ENCODE peak calls at places on chromosomes 5 and 9, in four cellular contexts. One of them, this sample, is unnamed.

GRCh38 chr9:16335788-16336580 is 534.5 kb downstream of the BNC2 start:
- DNase-seq in hypothalamus: no peak
- DNase-seq in stimulated activated CD4-positive, alpha-beta T cell treated with anti-CD3 and anti-CD28 coated beads, Interleukin-1b, Interleukin-23, amount 100 ng/mL, for 1 hour: no peak
- DNase-seq in NCI-H774: no peak
- DNase-seq in this sample: peak; percentile 97

GRCh38 chr5:109950634-109951033 is 260.9 kb downstream of the MAN2A1 start:
- DNase-seq in hypothalamus: no peak
- DNase-seq in stimulated activated CD4-positive, alpha-beta T cell treated with anti-CD3 and anti-CD28 coated beads, Interleukin-1b, Interleukin-23, amount 100 ng/mL, for 1 hour: no peak
- DNase-seq in NCI-H774: no peak
- DNase-seq in this sample: no peak

GRCh38 chr5:74040065-74040551 is 414.1 kb downstream of the ARHGEF28 start:
- DNase-seq in hypothalamus: no peak
- DNase-seq in stimulated activated CD4-positive, alpha-beta T cell treated with anti-CD3 and anti-CD28 coated beads, Interleukin-1b, Interleukin-23, amount 100 ng/mL, for 1 hour: no peak
- DNase-seq in NCI-H774: peak; percentile 21
- DNase-seq in this sample: peak; percentile 77

GRCh38 chr9:136107155-136107952 is 11.3 kb downstream of the TMEM250 start:
- DNase-seq in hypothalamus: no peak
- DNase-seq in stimulated activated CD4-positive, alpha-beta T cell treated with anti-CD3 and anti-CD28 coated beads, Interleukin-1b, Interleukin-23, amount 100 ng/mL, for 1 hour: no peak
- DNase-seq in NCI-H774: peak; percentile 93
- DNase-seq in this sample: no peak

GRCh38 chr9:114279693-114280092 is 43.2 kb upstream of the ORM1 start:
- DNase-seq in hypothalamus: no peak
- DNase-seq in stimulated activated CD4-positive, alpha-beta T cell treated with anti-CD3 and anti-CD28 coated beads, Interleukin-1b, Interleukin-23, amount 100 ng/mL, for 1 hour: no peak
- DNase-seq in NCI-H774: no peak
- DNase-seq in this sample: no peak

GRCh38 chr5:53027913-53028312 is 38.8 kb downstream of the ITGA2 start:
- DNase-seq in hypothalamus: peak; percentile 19
- DNase-seq in stimulated activated CD4-positive, alpha-beta T cell treated with anti-CD3 and anti-CD28 coated beads, Interleukin-1b, Interleukin-23, amount 100 ng/mL, for 1 hour: no peak
- DNase-seq in NCI-H774: no peak
- DNase-seq in this sample: peak; percentile 66

GRCh38 chr9:16154570-16155078 is 601.8 kb downstream of the CCDC171 start:
- DNase-seq in hypothalamus: peak; percentile 9
- DNase-seq in stimulated activated CD4-positive, alpha-beta T cell treated with anti-CD3 and anti-CD28 coated beads, Interleukin-1b, Interleukin-23, amount 100 ng/mL, for 1 hour: no peak
- DNase-seq in NCI-H774: peak; percentile 72
- DNase-seq in this sample: no peak

GRCh38 chr9:15142903-15143534 is 164.0 kb downstream of the TTC39B start:
- DNase-seq in hypothalamus: no peak
- DNase-seq in stimulated activated CD4-positive, alpha-beta T cell treated with anti-CD3 and anti-CD28 coated beads, Interleukin-1b, Interleukin-23, amount 100 ng/mL, for 1 hour: no peak
- DNase-seq in NCI-H774: peak; percentile 54
- DNase-seq in this sample: peak; percentile 48

GRCh38 chr5:73388371-73388684 is 60.2 kb downstream of the FOXD1 start:
- DNase-seq in hypothalamus: no peak
- DNase-seq in stimulated activated CD4-positive, alpha-beta T cell treated with anti-CD3 and anti-CD28 coated beads, Interleukin-1b, Interleukin-23, amount 100 ng/mL, for 1 hour: no peak
- DNase-seq in NCI-H774: no peak
- DNase-seq in this sample: no peak

GRCh38 chr5:92962752-92963151 is 618.3 kb downstream of the NR2F1-AS1 start:
- DNase-seq in hypothalamus: peak; percentile 12
- DNase-seq in stimulated activated CD4-positive, alpha-beta T cell treated with anti-CD3 and anti-CD28 coated beads, Interleukin-1b, Interleukin-23, amount 100 ng/mL, for 1 hour: no peak
- DNase-seq in NCI-H774: peak; percentile 58
- DNase-seq in this sample: no peak

GRCh38 chr5:82540301-82540700 is 262.1 kb upstream of the RPS23 start:
- DNase-seq in hypothalamus: no peak
- DNase-seq in stimulated activated CD4-positive, alpha-beta T cell treated with anti-CD3 and anti-CD28 coated beads, Interleukin-1b, Interleukin-23, amount 100 ng/mL, for 1 hour: no peak
- DNase-seq in NCI-H774: no peak
- DNase-seq in this sample: no peak

GRCh38 chr5:55160493-55161209 is 680 bp downstream of the GPX8 start:
- DNase-seq in hypothalamus: no peak
- DNase-seq in stimulated activated CD4-positive, alpha-beta T cell treated with anti-CD3 and anti-CD28 coated beads, Interleukin-1b, Interleukin-23, amount 100 ng/mL, for 1 hour: no peak
- DNase-seq in NCI-H774: no peak
- DNase-seq in this sample: peak; percentile 93

GRCh38 chr9:125110464-125110863 is 32.9 kb downstream of the SCAI start:
- DNase-seq in hypothalamus: no peak
- DNase-seq in stimulated activated CD4-positive, alpha-beta T cell treated with anti-CD3 and anti-CD28 coated beads, Interleukin-1b, Interleukin-23, amount 100 ng/mL, for 1 hour: no peak
- DNase-seq in NCI-H774: no peak
- DNase-seq in this sample: no peak

GRCh38 chr5:138461343-138462125 is 3.7 kb upstream of the EGR1 start:
- DNase-seq in hypothalamus: no peak
- DNase-seq in stimulated activated CD4-positive, alpha-beta T cell treated with anti-CD3 and anti-CD28 coated beads, Interleukin-1b, Interleukin-23, amount 100 ng/mL, for 1 hour: no peak
- DNase-seq in NCI-H774: no peak
- DNase-seq in this sample: peak; percentile 71

GRCh38 chr5:163261647-163262269 is 175.6 kb upstream of the CCNG1 start:
- DNase-seq in hypothalamus: no peak
- DNase-seq in stimulated activated CD4-positive, alpha-beta T cell treated with anti-CD3 and anti-CD28 coated beads, Interleukin-1b, Interleukin-23, amount 100 ng/mL, for 1 hour: no peak
- DNase-seq in NCI-H774: no peak
- DNase-seq in this sample: no peak

GRCh38 chr9:108323615-108324014 is 532.2 kb downstream of the ACTL7B start:
- DNase-seq in hypothalamus: no peak
- DNase-seq in stimulated activated CD4-positive, alpha-beta T cell treated with anti-CD3 and anti-CD28 coated beads, Interleukin-1b, Interleukin-23, amount 100 ng/mL, for 1 hour: no peak
- DNase-seq in NCI-H774: no peak
- DNase-seq in this sample: no peak

GRCh38 chr5:60350794-60351193 is 349.2 kb downstream of the DEPDC1B start:
- DNase-seq in hypothalamus: no peak
- DNase-seq in stimulated activated CD4-positive, alpha-beta T cell treated with anti-CD3 and anti-CD28 coated beads, Interleukin-1b, Interleukin-23, amount 100 ng/mL, for 1 hour: no peak
- DNase-seq in NCI-H774: no peak
- DNase-seq in this sample: no peak

GRCh38 chr5:74514888-74515551 is 125.5 kb downstream of the ENC1 start:
- DNase-seq in hypothalamus: no peak
- DNase-seq in stimulated activated CD4-positive, alpha-beta T cell treated with anti-CD3 and anti-CD28 coated beads, Interleukin-1b, Interleukin-23, amount 100 ng/mL, for 1 hour: no peak
- DNase-seq in NCI-H774: no peak
- DNase-seq in this sample: no peak

GRCh38 chr5:16754621-16755020 is 137.8 kb upstream of the RETREG1 start:
- DNase-seq in hypothalamus: no peak
- DNase-seq in stimulated activated CD4-positive, alpha-beta T cell treated with anti-CD3 and anti-CD28 coated beads, Interleukin-1b, Interleukin-23, amount 100 ng/mL, for 1 hour: no peak
- DNase-seq in NCI-H774: no peak
- DNase-seq in this sample: no peak

GRCh38 chr5:10583663-10584572 is 20.0 kb downstream of the ANKRD33B start:
- DNase-seq in hypothalamus: no peak
- DNase-seq in stimulated activated CD4-positive, alpha-beta T cell treated with anti-CD3 and anti-CD28 coated beads, Interleukin-1b, Interleukin-23, amount 100 ng/mL, for 1 hour: no peak
- DNase-seq in NCI-H774: peak; percentile 32
- DNase-seq in this sample: no peak

GRCh38 chr9:107612136-107612535 is 122.6 kb upstream of the KLF4 start:
- DNase-seq in hypothalamus: no peak
- DNase-seq in stimulated activated CD4-positive, alpha-beta T cell treated with anti-CD3 and anti-CD28 coated beads, Interleukin-1b, Interleukin-23, amount 100 ng/mL, for 1 hour: no peak
- DNase-seq in NCI-H774: no peak
- DNase-seq in this sample: no peak

GRCh38 chr9:92003308-92004044 is 53.4 kb upstream of the ROR2 start:
- DNase-seq in hypothalamus: no peak
- DNase-seq in stimulated activated CD4-positive, alpha-beta T cell treated with anti-CD3 and anti-CD28 coated beads, Interleukin-1b, Interleukin-23, amount 100 ng/mL, for 1 hour: no peak
- DNase-seq in NCI-H774: no peak
- DNase-seq in this sample: no peak

GRCh38 chr9:76181781-76182180 is 212.4 kb downstream of the RFK start:
- DNase-seq in hypothalamus: no peak
- DNase-seq in stimulated activated CD4-positive, alpha-beta T cell treated with anti-CD3 and anti-CD28 coated beads, Interleukin-1b, Interleukin-23, amount 100 ng/mL, for 1 hour: no peak
- DNase-seq in NCI-H774: no peak
- DNase-seq in this sample: no peak

GRCh38 chr9:34190996-34191892 is 12.4 kb downstream of the UBAP1 start:
- DNase-seq in hypothalamus: no peak
- DNase-seq in stimulated activated CD4-positive, alpha-beta T cell treated with anti-CD3 and anti-CD28 coated beads, Interleukin-1b, Interleukin-23, amount 100 ng/mL, for 1 hour: no peak
- DNase-seq in NCI-H774: peak; percentile 8
- DNase-seq in this sample: peak; percentile 34

GRCh38 chr9:16426716-16427115 is 443.8 kb downstream of the BNC2 start:
- DNase-seq in hypothalamus: no peak
- DNase-seq in stimulated activated CD4-positive, alpha-beta T cell treated with anti-CD3 and anti-CD28 coated beads, Interleukin-1b, Interleukin-23, amount 100 ng/mL, for 1 hour: no peak
- DNase-seq in NCI-H774: no peak
- DNase-seq in this sample: no peak

GRCh38 chr5:124706729-124707361 is 39.6 kb downstream of the ZNF608 start:
- DNase-seq in hypothalamus: no peak
- DNase-seq in stimulated activated CD4-positive, alpha-beta T cell treated with anti-CD3 and anti-CD28 coated beads, Interleukin-1b, Interleukin-23, amount 100 ng/mL, for 1 hour: no peak
- DNase-seq in NCI-H774: peak; percentile 57
- DNase-seq in this sample: no peak

GRCh38 chr5:111063709-111064322 is 7.7 kb upstream of the TSLP start:
- DNase-seq in hypothalamus: no peak
- DNase-seq in stimulated activated CD4-positive, alpha-beta T cell treated with anti-CD3 and anti-CD28 coated beads, Interleukin-1b, Interleukin-23, amount 100 ng/mL, for 1 hour: no peak
- DNase-seq in NCI-H774: no peak
- DNase-seq in this sample: no peak

GRCh38 chr9:3698531-3698930 is 172.7 kb upstream of the RFX3 start:
- DNase-seq in hypothalamus: no peak
- DNase-seq in stimulated activated CD4-positive, alpha-beta T cell treated with anti-CD3 and anti-CD28 coated beads, Interleukin-1b, Interleukin-23, amount 100 ng/mL, for 1 hour: no peak
- DNase-seq in NCI-H774: no peak
- DNase-seq in this sample: no peak

GRCh38 chr5:7850241-7850532 is 746 bp downstream of the CFAP90 start:
- DNase-seq in hypothalamus: no peak
- DNase-seq in stimulated activated CD4-positive, alpha-beta T cell treated with anti-CD3 and anti-CD28 coated beads, Interleukin-1b, Interleukin-23, amount 100 ng/mL, for 1 hour: no peak
- DNase-seq in NCI-H774: no peak
- DNase-seq in this sample: no peak

GRCh38 chr5:169805527-169805934 is 168.5 kb downstream of the DOCK2 start:
- DNase-seq in hypothalamus: no peak
- DNase-seq in stimulated activated CD4-positive, alpha-beta T cell treated with anti-CD3 and anti-CD28 coated beads, Interleukin-1b, Interleukin-23, amount 100 ng/mL, for 1 hour: no peak
- DNase-seq in NCI-H774: no peak
- DNase-seq in this sample: no peak

GRCh38 chr5:172045315-172045632 is 38.8 kb upstream of the FBXW11 start:
- DNase-seq in hypothalamus: no peak
- DNase-seq in stimulated activated CD4-positive, alpha-beta T cell treated with anti-CD3 and anti-CD28 coated beads, Interleukin-1b, Interleukin-23, amount 100 ng/mL, for 1 hour: no peak
- DNase-seq in NCI-H774: no peak
- DNase-seq in this sample: no peak

GRCh38 chr9:72396247-72397091 is 31.5 kb upstream of the ZFAND5 start:
- DNase-seq in hypothalamus: no peak
- DNase-seq in stimulated activated CD4-positive, alpha-beta T cell treated with anti-CD3 and anti-CD28 coated beads, Interleukin-1b, Interleukin-23, amount 100 ng/mL, for 1 hour: no peak
- DNase-seq in NCI-H774: peak; percentile 45
- DNase-seq in this sample: peak; percentile 41

GRCh38 chr5:73544429-73545402 is 20.7 kb downstream of the ANKRA2 start:
- DNase-seq in hypothalamus: no peak
- DNase-seq in stimulated activated CD4-positive, alpha-beta T cell treated with anti-CD3 and anti-CD28 coated beads, Interleukin-1b, Interleukin-23, amount 100 ng/mL, for 1 hour: no peak
- DNase-seq in NCI-H774: peak; percentile 91
- DNase-seq in this sample: no peak

GRCh38 chr9:112308576-112308975 is 24.8 kb downstream of the PTBP3 start:
- DNase-seq in hypothalamus: no peak
- DNase-seq in stimulated activated CD4-positive, alpha-beta T cell treated with anti-CD3 and anti-CD28 coated beads, Interleukin-1b, Interleukin-23, amount 100 ng/mL, for 1 hour: no peak
- DNase-seq in NCI-H774: peak; percentile 93
- DNase-seq in this sample: no peak

GRCh38 chr9:126614088-126614454 is 343 bp downstream of the LMX1B start:
- DNase-seq in hypothalamus: no peak
- DNase-seq in stimulated activated CD4-positive, alpha-beta T cell treated with anti-CD3 and anti-CD28 coated beads, Interleukin-1b, Interleukin-23, amount 100 ng/mL, for 1 hour: no peak
- DNase-seq in NCI-H774: peak; percentile 52
- DNase-seq in this sample: no peak

GRCh38 chr9:118963674-118964073 is 405.6 kb downstream of the BRINP1 start:
- DNase-seq in hypothalamus: no peak
- DNase-seq in stimulated activated CD4-positive, alpha-beta T cell treated with anti-CD3 and anti-CD28 coated beads, Interleukin-1b, Interleukin-23, amount 100 ng/mL, for 1 hour: no peak
- DNase-seq in NCI-H774: no peak
- DNase-seq in this sample: no peak

GRCh38 chr9:122159026-122159924 is at the start of the genes MORN5 and NDUFA8:
- DNase-seq in hypothalamus: peak; percentile 92
- DNase-seq in stimulated activated CD4-positive, alpha-beta T cell treated with anti-CD3 and anti-CD28 coated beads, Interleukin-1b, Interleukin-23, amount 100 ng/mL, for 1 hour: peak; percentile 88
- DNase-seq in NCI-H774: peak; percentile 97
- DNase-seq in this sample: peak; percentile 92